ENCODE peak calls at places on chromosomes 4 and X, in eight cellular contexts. One of them, this sample, is unnamed.

GRCh38 chr4:93829531-93830089 is 1.1 kb downstream of the ATOH1 start:
- DNase-seq in mesenchymal stem cell: no peak
- DNase-seq in CD8-positive, alpha-beta T cell: no peak
- DNase-seq in thoracic aorta: no peak
- DNase-seq in left ventricle myocardium inferior: no peak
- DNase-seq in PC-3: no peak
- DNase-seq in fibroblast of pulmonary artery: no peak
- DNase-seq in fibroblast of lung: no peak
- DNase-seq in this sample: no peak

GRCh38 chr4:149441338-149441737 is 374.3 kb downstream of the IQCM start:
- DNase-seq in thoracic aorta: no peak
- DNase-seq in CD8-positive, alpha-beta T cell: no peak
- DNase-seq in mesenchymal stem cell: peak
- DNase-seq in PC-3: peak
- DNase-seq in fibroblast of lung: peak
- DNase-seq in fibroblast of pulmonary artery: peak
- DNase-seq in left ventricle myocardium inferior: no peak
- DNase-seq in this sample: peak

GRCh38 chr4:128471576-128471975 is 184.0 kb upstream of the PGRMC2 start:
- DNase-seq in fibroblast of pulmonary artery: no peak
- DNase-seq in thoracic aorta: no peak
- DNase-seq in CD8-positive, alpha-beta T cell: no peak
- DNase-seq in left ventricle myocardium inferior: no peak
- DNase-seq in mesenchymal stem cell: peak
- DNase-seq in fibroblast of lung: no peak
- DNase-seq in PC-3: peak
- DNase-seq in this sample: no peak

GRCh38 chrX:10158279-10158939 is 1.6 kb downstream of the CLCN4 start:
- DNase-seq in mesenchymal stem cell: peak
- DNase-seq in left ventricle myocardium inferior: peak
- DNase-seq in thoracic aorta: no peak
- DNase-seq in fibroblast of pulmonary artery: no peak
- DNase-seq in CD8-positive, alpha-beta T cell: no peak
- DNase-seq in PC-3: no peak
- DNase-seq in fibroblast of lung: no peak
- DNase-seq in this sample: no peak

GRCh38 chrX:21151051-21151450 is 223.2 kb upstream of the CNKSR2 start:
- DNase-seq in fibroblast of pulmonary artery: no peak
- DNase-seq in mesenchymal stem cell: no peak
- DNase-seq in CD8-positive, alpha-beta T cell: no peak
- DNase-seq in PC-3: no peak
- DNase-seq in left ventricle myocardium inferior: no peak
- DNase-seq in fibroblast of lung: no peak
- DNase-seq in thoracic aorta: no peak
- DNase-seq in this sample: no peak

GRCh38 chr4:39850727-39851126 is 127.0 kb downstream of the PDS5A start:
- DNase-seq in fibroblast of pulmonary artery: no peak
- DNase-seq in PC-3: no peak
- DNase-seq in CD8-positive, alpha-beta T cell: no peak
- DNase-seq in left ventricle myocardium inferior: no peak
- DNase-seq in fibroblast of lung: no peak
- DNase-seq in mesenchymal stem cell: no peak
- DNase-seq in thoracic aorta: no peak
- DNase-seq in this sample: no peak

GRCh38 chr4:121252224-121252806 is 88.2 kb upstream of the TNIP3 start:
- DNase-seq in left ventricle myocardium inferior: peak
- DNase-seq in mesenchymal stem cell: peak
- DNase-seq in fibroblast of lung: peak
- DNase-seq in CD8-positive, alpha-beta T cell: peak
- DNase-seq in fibroblast of pulmonary artery: peak
- DNase-seq in PC-3: peak
- DNase-seq in thoracic aorta: no peak
- DNase-seq in this sample: peak

GRCh38 chrX:132270699-132271098 is 51.5 kb upstream of the RAP2C start:
- DNase-seq in mesenchymal stem cell: peak
- DNase-seq in PC-3: peak
- DNase-seq in CD8-positive, alpha-beta T cell: no peak
- DNase-seq in thoracic aorta: peak
- DNase-seq in left ventricle myocardium inferior: peak
- DNase-seq in fibroblast of pulmonary artery: peak
- DNase-seq in fibroblast of lung: peak
- DNase-seq in this sample: peak

GRCh38 chrX:76428243-76429130 is 977 bp downstream of the MAGEE1 start:
- DNase-seq in left ventricle myocardium inferior: no peak
- DNase-seq in fibroblast of pulmonary artery: no peak
- DNase-seq in fibroblast of lung: no peak
- DNase-seq in CD8-positive, alpha-beta T cell: peak
- DNase-seq in PC-3: no peak
- DNase-seq in thoracic aorta: no peak
- DNase-seq in mesenchymal stem cell: no peak
- DNase-seq in this sample: no peak

GRCh38 chrX:110665636-110666035 is 130.0 kb downstream of the CHRDL1 start:
- DNase-seq in thoracic aorta: no peak
- DNase-seq in fibroblast of pulmonary artery: peak
- DNase-seq in left ventricle myocardium inferior: peak
- DNase-seq in PC-3: peak
- DNase-seq in mesenchymal stem cell: peak
- DNase-seq in CD8-positive, alpha-beta T cell: no peak
- DNase-seq in fibroblast of lung: peak
- DNase-seq in this sample: no peak

GRCh38 chr4:1030559-1030958 is 19.1 kb downstream of the FGFRL1 start:
- DNase-seq in fibroblast of pulmonary artery: no peak
- DNase-seq in PC-3: no peak
- DNase-seq in left ventricle myocardium inferior: no peak
- DNase-seq in fibroblast of lung: no peak
- DNase-seq in thoracic aorta: no peak
- DNase-seq in CD8-positive, alpha-beta T cell: no peak
- DNase-seq in mesenchymal stem cell: no peak
- DNase-seq in this sample: no peak

GRCh38 chr4:126213996-126214395 is 899.2 kb downstream of the FAT4 start:
- DNase-seq in left ventricle myocardium inferior: no peak
- DNase-seq in fibroblast of lung: no peak
- DNase-seq in fibroblast of pulmonary artery: no peak
- DNase-seq in CD8-positive, alpha-beta T cell: no peak
- DNase-seq in thoracic aorta: no peak
- DNase-seq in mesenchymal stem cell: no peak
- DNase-seq in PC-3: peak
- DNase-seq in this sample: no peak

GRCh38 chr4:168978001-168978700 is 31.9 kb downstream of the CBR4 start:
- DNase-seq in fibroblast of lung: no peak
- DNase-seq in left ventricle myocardium inferior: no peak
- DNase-seq in mesenchymal stem cell: peak
- DNase-seq in thoracic aorta: no peak
- DNase-seq in PC-3: peak
- DNase-seq in fibroblast of pulmonary artery: peak
- DNase-seq in CD8-positive, alpha-beta T cell: no peak
- DNase-seq in this sample: no peak

GRCh38 chr4:17336524-17336941 is 175.4 kb downstream of the QDPR start:
- DNase-seq in fibroblast of pulmonary artery: peak
- DNase-seq in PC-3: no peak
- DNase-seq in fibroblast of lung: no peak
- DNase-seq in CD8-positive, alpha-beta T cell: peak
- DNase-seq in thoracic aorta: no peak
- DNase-seq in left ventricle myocardium inferior: peak
- DNase-seq in mesenchymal stem cell: no peak
- DNase-seq in this sample: peak

GRCh38 chr4:146522862-146523205 is 1.1 kb upstream of the SLC10A7 start:
- DNase-seq in CD8-positive, alpha-beta T cell: no peak
- DNase-seq in fibroblast of pulmonary artery: peak
- DNase-seq in thoracic aorta: no peak
- DNase-seq in fibroblast of lung: peak
- DNase-seq in mesenchymal stem cell: peak
- DNase-seq in left ventricle myocardium inferior: no peak
- DNase-seq in PC-3: peak
- DNase-seq in this sample: no peak

GRCh38 chr4:4308800-4309441 is 18.9 kb downstream of the ZBTB49 start:
- DNase-seq in fibroblast of lung: no peak
- DNase-seq in mesenchymal stem cell: peak
- DNase-seq in thoracic aorta: no peak
- DNase-seq in CD8-positive, alpha-beta T cell: no peak
- DNase-seq in PC-3: no peak
- DNase-seq in left ventricle myocardium inferior: no peak
- DNase-seq in fibroblast of pulmonary artery: no peak
- DNase-seq in this sample: peak

GRCh38 chrX:682892-683291 is 52.3 kb downstream of the SHOX start:
- DNase-seq in mesenchymal stem cell: no peak
- DNase-seq in PC-3: no peak
- DNase-seq in fibroblast of pulmonary artery: no peak
- DNase-seq in thoracic aorta: no peak
- DNase-seq in fibroblast of lung: no peak
- DNase-seq in left ventricle myocardium inferior: no peak
- DNase-seq in CD8-positive, alpha-beta T cell: no peak
- DNase-seq in this sample: no peak

GRCh38 chrX:685120-686032 is 54.8 kb downstream of the SHOX start:
- DNase-seq in CD8-positive, alpha-beta T cell: no peak
- DNase-seq in left ventricle myocardium inferior: no peak
- DNase-seq in fibroblast of lung: no peak
- DNase-seq in PC-3: no peak
- DNase-seq in mesenchymal stem cell: no peak
- DNase-seq in fibroblast of pulmonary artery: no peak
- DNase-seq in thoracic aorta: no peak
- DNase-seq in this sample: no peak

GRCh38 chrX:681989-682388 is 51.4 kb downstream of the SHOX start:
- DNase-seq in left ventricle myocardium inferior: no peak
- DNase-seq in thoracic aorta: no peak
- DNase-seq in fibroblast of lung: no peak
- DNase-seq in PC-3: no peak
- DNase-seq in CD8-positive, alpha-beta T cell: no peak
- DNase-seq in fibroblast of pulmonary artery: no peak
- DNase-seq in mesenchymal stem cell: no peak
- DNase-seq in this sample: no peak

GRCh38 chrX:680062-680461 is 49.5 kb downstream of the SHOX start:
- DNase-seq in left ventricle myocardium inferior: no peak
- DNase-seq in thoracic aorta: no peak
- DNase-seq in fibroblast of lung: no peak
- DNase-seq in CD8-positive, alpha-beta T cell: no peak
- DNase-seq in PC-3: no peak
- DNase-seq in mesenchymal stem cell: no peak
- DNase-seq in fibroblast of pulmonary artery: no peak
- DNase-seq in this sample: no peak

GRCh38 chrX:683572-683971 is 53.0 kb downstream of the SHOX start:
- DNase-seq in mesenchymal stem cell: no peak
- DNase-seq in PC-3: no peak
- DNase-seq in fibroblast of pulmonary artery: no peak
- DNase-seq in left ventricle myocardium inferior: no peak
- DNase-seq in fibroblast of lung: no peak
- DNase-seq in CD8-positive, alpha-beta T cell: no peak
- DNase-seq in thoracic aorta: no peak
- DNase-seq in this sample: no peak
- H3K4me3 ChIP-seq in mesenchymal stem cell: no peak
- H3K4me3 ChIP-seq in PC-3: no peak
- H3K4me3 ChIP-seq in fibroblast of pulmonary artery: no peak
- H3K4me3 ChIP-seq in left ventricle myocardium inferior: no peak
- H3K4me3 ChIP-seq in fibroblast of lung: no peak
- H3K4me3 ChIP-seq in CD8-positive, alpha-beta T cell: no peak
- H3K4me3 ChIP-seq in thoracic aorta: no peak
- H3K4me3 ChIP-seq in this sample: no peak

DNA sequence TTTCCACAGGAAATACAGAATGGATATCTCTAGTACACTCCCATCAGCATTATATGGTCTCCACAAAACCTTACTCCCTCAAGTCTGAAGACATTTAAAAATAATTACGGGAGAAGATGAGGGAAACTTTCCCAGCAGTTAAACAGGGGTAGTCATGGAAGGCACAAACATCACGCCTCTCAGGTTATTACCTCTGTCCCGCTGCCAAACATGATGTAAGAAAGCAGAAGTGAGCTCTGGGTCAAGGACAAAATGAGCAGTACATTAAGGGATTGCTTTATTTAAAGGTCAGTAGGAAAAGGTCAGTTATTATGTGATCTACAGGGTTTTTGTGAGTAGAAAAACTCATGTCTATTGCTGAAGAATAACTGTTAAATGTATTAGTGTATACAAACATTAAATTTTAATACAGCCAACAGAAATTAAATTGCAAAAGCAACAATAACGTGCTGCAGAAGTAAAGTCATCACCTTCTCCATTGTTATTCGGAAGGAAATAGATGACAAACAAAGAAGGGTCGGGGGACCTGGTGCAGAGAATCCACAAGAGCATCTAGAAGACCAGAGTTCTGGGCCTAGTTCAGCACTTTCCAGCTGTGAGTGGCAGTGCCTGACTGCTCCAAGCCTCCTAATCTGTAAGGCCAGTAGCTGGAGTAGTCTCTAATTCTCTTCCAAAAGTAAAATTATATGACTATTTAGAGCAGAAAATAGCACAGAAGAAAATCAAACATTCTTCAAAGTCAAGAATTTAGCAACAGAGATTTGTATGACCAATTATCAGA is 171.2 kb downstream of the PPP3CA start:
- DNase-seq in fibroblast of lung: no peak
- DNase-seq in thoracic aorta: no peak
- DNase-seq in PC-3: no peak
- DNase-seq in mesenchymal stem cell: no peak
- DNase-seq in CD8-positive, alpha-beta T cell: no peak
- DNase-seq in left ventricle myocardium inferior: no peak
- DNase-seq in fibroblast of pulmonary artery: no peak
- DNase-seq in this sample: no peak
- H3K4me3 ChIP-seq in fibroblast of lung: no peak
- H3K4me3 ChIP-seq in thoracic aorta: no peak
- H3K4me3 ChIP-seq in PC-3: no peak
- H3K4me3 ChIP-seq in mesenchymal stem cell: no peak
- H3K4me3 ChIP-seq in CD8-positive, alpha-beta T cell: no peak
- H3K4me3 ChIP-seq in left ventricle myocardium inferior: no peak
- H3K4me3 ChIP-seq in fibroblast of pulmonary artery: no peak
- H3K4me3 ChIP-seq in this sample: no peak

GRCh38 chr4:70634482-70634881 is 5.9 kb downstream of the ENAM start:
- DNase-seq in fibroblast of lung: no peak
- DNase-seq in PC-3: peak
- DNase-seq in left ventricle myocardium inferior: no peak
- DNase-seq in thoracic aorta: no peak
- DNase-seq in CD8-positive, alpha-beta T cell: no peak
- DNase-seq in fibroblast of pulmonary artery: no peak
- DNase-seq in mesenchymal stem cell: no peak
- DNase-seq in this sample: no peak

GRCh38 chr4:70632028-70632427 is 3.5 kb downstream of the ENAM start:
- DNase-seq in PC-3: peak
- DNase-seq in left ventricle myocardium inferior: no peak
- DNase-seq in mesenchymal stem cell: no peak
- DNase-seq in fibroblast of pulmonary artery: peak
- DNase-seq in CD8-positive, alpha-beta T cell: no peak
- DNase-seq in thoracic aorta: no peak
- DNase-seq in fibroblast of lung: peak
- DNase-seq in this sample: peak

GRCh38 chr4:70640192-70640591 is 11.6 kb downstream of the ENAM start:
- DNase-seq in thoracic aorta: no peak
- DNase-seq in CD8-positive, alpha-beta T cell: no peak
- DNase-seq in fibroblast of lung: no peak
- DNase-seq in mesenchymal stem cell: no peak
- DNase-seq in left ventricle myocardium inferior: no peak
- DNase-seq in fibroblast of pulmonary artery: no peak
- DNase-seq in PC-3: no peak
- DNase-seq in this sample: no peak

GRCh38 chr4:70637239-70637920 is 8.8 kb downstream of the ENAM start:
- DNase-seq in fibroblast of pulmonary artery: no peak
- DNase-seq in fibroblast of lung: peak
- DNase-seq in left ventricle myocardium inferior: no peak
- DNase-seq in mesenchymal stem cell: no peak
- DNase-seq in PC-3: no peak
- DNase-seq in thoracic aorta: no peak
- DNase-seq in CD8-positive, alpha-beta T cell: no peak
- DNase-seq in this sample: no peak
- H3K4me3 ChIP-seq in fibroblast of pulmonary artery: no peak
- H3K4me3 ChIP-seq in fibroblast of lung: no peak
- H3K4me3 ChIP-seq in left ventricle myocardium inferior: peak
- H3K4me3 ChIP-seq in mesenchymal stem cell: no peak
- H3K4me3 ChIP-seq in PC-3: no peak
- H3K4me3 ChIP-seq in thoracic aorta: peak
- H3K4me3 ChIP-seq in CD8-positive, alpha-beta T cell: no peak
- H3K4me3 ChIP-seq in this sample: no peak

GRCh38 chr4:73603307-73603710 is 16.9 kb downstream of the RASSF6 start:
- DNase-seq in PC-3: peak
- DNase-seq in mesenchymal stem cell: peak
- DNase-seq in left ventricle myocardium inferior: no peak
- DNase-seq in fibroblast of pulmonary artery: peak
- DNase-seq in thoracic aorta: no peak
- DNase-seq in fibroblast of lung: peak
- DNase-seq in CD8-positive, alpha-beta T cell: no peak
- DNase-seq in this sample: no peak
- H3K4me3 ChIP-seq in PC-3: no peak
- H3K4me3 ChIP-seq in mesenchymal stem cell: no peak
- H3K4me3 ChIP-seq in left ventricle myocardium inferior: no peak
- H3K4me3 ChIP-seq in fibroblast of pulmonary artery: no peak
- H3K4me3 ChIP-seq in thoracic aorta: no peak
- H3K4me3 ChIP-seq in fibroblast of lung: no peak
- H3K4me3 ChIP-seq in CD8-positive, alpha-beta T cell: no peak
- H3K4me3 ChIP-seq in this sample: no peak